ENCODE peak calls at places on chromosomes 5 and 9, in six cellular contexts. G is IMR-90, I is H1, T is H9, M is mesenchymal stem cell, N is trophoblast cell. W is an unnamed sample.

GRCh38 chr5:77791356-77791755 is 15.2 kb upstream of the TBCA start:
- DNase-seq in N (no peak), I (no peak), M (no peak), T (no peak), G (no peak), W (no peak)

GRCh38 chr5:165630211-165630866 is 2124.9 kb downstream of the MAT2B start:
- DNase-seq in I (peak), G (peak), N (peak), M (peak), T (peak), W (peak)

GRCh38 chr5:34012791-34013190 is 4.9 kb upstream of the AMACR start:
- DNase-seq in M (no peak), I (no peak), G (peak), N (no peak), T (no peak), W (no peak)

GRCh38 chr5:66963559-66963971 is 233.0 kb downstream of the CD180 start:
- DNase-seq in I (no peak), N (peak), T (peak), G (peak), M (peak), W (no peak)

GRCh38 chr9:36092509-36093215 is 43.9 kb upstream of the GLIPR2 start:
- DNase-seq in I (no peak), T (no peak), N (no peak), M (peak), G (no peak), W (no peak)

GRCh38 chr5:132263548-132264261 is 6.2 kb downstream of the PDLIM4 start:
- DNase-seq in G (peak), T (peak), N (peak), M (peak), I (peak), W (no peak)

GRCh38 chr9:118577121-118577520 is 792.1 kb downstream of the BRINP1 start:
- DNase-seq in M (peak), I (no peak), T (no peak), N (no peak), G (no peak), W (no peak)

GRCh38 chr9:117343416-117343815 is 71.4 kb downstream of the ASTN2 start:
- DNase-seq in N (no peak), G (no peak), M (peak), I (no peak), T (no peak), W (no peak)

GRCh38 chr5:102511666-102512065 is 12.9 kb upstream of the SLCO6A1 start:
- DNase-seq in T (no peak), I (no peak), G (no peak), N (no peak), M (peak), W (no peak)

GRCh38 chr5:181111010-181111409 is 20.0 kb downstream of the OR2V1 start:
- DNase-seq in N (no peak), I (no peak), M (no peak), G (no peak), T (no peak), W (no peak)
- H3K14ac ChIP-seq in N (no peak), I (no peak), M (no peak), G (no peak), T (no peak), W (no peak)

GRCh38 chr5:1551913-1552312 is 28.2 kb upstream of the LPCAT1 start:
- DNase-seq in M (no peak), T (no peak), N (no peak), I (no peak), G (no peak), W (no peak)

GRCh38 chr5:1551426-1551825 is 27.7 kb upstream of the LPCAT1 start:
- DNase-seq in N (no peak), M (no peak), I (peak), G (no peak), T (no peak), W (no peak)

GRCh38 chr5:1554410-1554967 is 30.7 kb upstream of the LPCAT1 start:
- DNase-seq in N (no peak), M (no peak), I (peak), T (no peak), G (no peak), W (no peak)

GRCh38 chr5:1553642-1554409 is 30.1 kb upstream of the LPCAT1 start:
- DNase-seq in I (peak), G (no peak), M (no peak), N (no peak), T (no peak), W (no peak)

DNA sequence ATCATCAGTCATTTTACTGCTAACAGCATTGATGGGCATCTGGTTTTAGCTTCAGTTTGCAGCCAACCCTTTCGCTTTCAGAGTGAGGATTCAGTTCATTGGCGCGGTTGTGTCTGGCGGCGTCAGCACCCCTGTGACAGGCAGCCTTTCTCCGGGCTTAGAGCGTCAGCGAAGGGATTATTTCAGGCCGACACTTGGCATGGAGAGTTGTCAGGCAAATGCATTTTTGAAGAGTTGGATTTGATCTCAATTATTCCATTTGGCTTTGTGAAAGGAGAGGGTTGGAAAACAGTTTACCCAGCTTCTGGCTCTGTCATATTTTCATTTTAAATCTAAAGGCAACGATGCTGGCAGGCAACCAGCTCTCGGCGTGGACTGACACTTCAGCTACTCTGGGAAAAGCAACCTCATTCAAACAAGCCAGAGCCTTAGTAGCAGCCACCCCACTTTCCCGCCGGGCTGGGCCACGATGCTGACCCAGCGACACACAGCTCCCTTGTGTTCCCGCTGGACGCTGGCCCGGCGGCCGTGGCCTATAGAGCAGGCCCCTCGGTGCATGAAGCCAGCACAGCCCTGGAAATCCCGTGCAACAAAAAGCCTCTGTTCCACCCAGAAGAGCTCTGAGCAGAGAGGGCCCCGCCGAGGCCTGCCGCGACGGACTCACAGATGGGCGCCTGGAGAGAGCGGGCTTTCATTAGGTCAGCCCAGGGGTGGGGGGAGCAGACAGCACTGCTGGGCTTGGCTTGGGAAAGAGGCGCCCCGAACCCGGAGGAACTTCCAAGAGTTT is 28.9 kb upstream of the LPCAT1 start:
- DNase-seq in M (no peak), I (peak), T (no peak), N (no peak), G (no peak), W (peak)
- H2AFZ ChIP-seq in M (no peak), I (no peak), T (no peak), N (no peak), G (peak), W (peak)

GRCh38 chr9:113935677-113936380 is 59.7 kb downstream of the ZNF618 start:
- DNase-seq in M (no peak), I (peak), N (no peak), G (no peak), T (no peak), W (no peak)
- H3K14ac ChIP-seq in M (no peak), I (no peak), N (no peak), G (no peak), T (no peak), W (no peak)

GRCh38 chr9:86946712-86947145 is 577 bp downstream of the GAS1 start:
- DNase-seq in T (peak), G (no peak), N (no peak), I (peak), M (peak), W (no peak)
- H2AFZ ChIP-seq in T (no peak), G (peak), N (peak), I (no peak), M (peak), W (peak)